ENCODE peak calls at places on chromosomes 16 and 17, in four cellular contexts. R, G, Q and D are unnamed samples.

GRCh38 chr17:58840820-58841612 is 85.4 kb downstream of the PPM1E start:
- ATAC-seq in R (no peak), G (no peak), Q (no peak), D (no peak)

GRCh38 chr16:24130494-24131085 is 125.5 kb upstream of the CACNG3 start:
- ATAC-seq in R (no peak), G (no peak), Q (no peak), D (no peak)

GRCh38 chr16:31568577-31569359 is 41.1 kb downstream of the AHSP start:
- ATAC-seq in R (no peak), G (peak), Q (no peak), D (peak)

GRCh38 chr17:69723741-69724140 is 309.2 kb downstream of the MAP2K6 start:
- ATAC-seq in R (no peak), G (no peak), Q (no peak), D (no peak)

GRCh38 chr16:84867696-84868095 is 47.9 kb downstream of the CRISPLD2 start:
- ATAC-seq in R (no peak), G (no peak), Q (no peak), D (no peak)

GRCh38 chr16:67526149-67526732 is 2.4 kb upstream of the RIPOR1 start:
- ATAC-seq in R (no peak), G (no peak), Q (no peak), D (no peak)

GRCh38 chr17:30236807-30237206 is 1.3 kb upstream of the SLC6A4 start:
- ATAC-seq in R (no peak), G (no peak), Q (peak), D (peak)

GRCh38 chr17:74872313-74873035 is at the start of gene FDXR:
- ATAC-seq in R (no peak), G (no peak), Q (no peak), D (no peak)

GRCh38 chr16:73122604-73123386 is 74.9 kb upstream of the ZFHX3 start:
- ATAC-seq in R (peak), G (peak), Q (peak), D (no peak)

GRCh38 chr17:13544292-13544691 is 57.4 kb downstream of the HS3ST3A1 start:
- ATAC-seq in R (no peak), G (no peak), Q (no peak), D (peak)